ENCODE peak calls at places on chromosomes 13 and 19, in four cellular contexts. B, Y, I and J are unnamed samples.
A peak's percentile ranks its signal among the peaks of the same experiment; 100 is the strongest.

GRCh38 chr19:12834976-12835757 is 788 bp upstream of the RTBDN start:
- DNase-seq in I (peak; percentile 57), Y (no peak), B (no peak), J (peak; percentile 94)

GRCh38 chr19:6501740-6502648 is at the start of gene TUBB4A:
- DNase-seq in B (no peak), Y (no peak), I (no peak), J (no peak)

GRCh38 chr19:55711719-55712118 is 26.5 kb downstream of the NLRP9 start:
- DNase-seq in B (no peak), Y (no peak), I (no peak), J (no peak)

GRCh38 chr19:6828698-6829633 is 56.5 kb downstream of the VAV1 start:
- DNase-seq in Y (no peak), B (no peak), I (peak; percentile 56), J (no peak)

GRCh38 chr13:93227280-93227905 is 786 bp downstream of the GPC6 start:
- DNase-seq in Y (peak; percentile 71), B (no peak), I (peak; percentile 35), J (peak; percentile 94)

GRCh38 chr13:48230541-48230940 is 2.5 kb upstream of the ITM2B start:
- DNase-seq in Y (no peak), B (no peak), I (no peak), J (no peak)

GRCh38 chr13:36069881-36070366 is 61.3 kb downstream of the DCLK1 start:
- DNase-seq in I (no peak), B (no peak), Y (no peak), J (no peak)

GRCh38 chr19:17687857-17688784 is at the start of gene UNC13A:
- DNase-seq in I (peak; percentile 51), Y (peak; percentile 60), B (no peak), J (peak; percentile 84)

GRCh38 chr19:19459707-19460251 is 54.3 kb downstream of the GATAD2A start:
- DNase-seq in I (peak; percentile 65), Y (no peak), B (no peak), J (peak; percentile 18)

GRCh38 chr19:19334989-19335344 is 14.3 kb downstream of the MAU2 start:
- DNase-seq in I (no peak), Y (no peak), B (no peak), J (no peak)

GRCh38 chr13:111204438-111205177 is 89.5 kb downstream of the ARHGEF7 start:
- DNase-seq in B (peak; percentile 69), Y (no peak), I (peak; percentile 73), J (peak; percentile 31)

GRCh38 chr19:56105090-56105701 is 15.9 kb downstream of the ZNF787 start:
- DNase-seq in B (no peak), Y (peak; percentile 86), I (peak; percentile 90), J (peak; percentile 95)

GRCh38 chr13:100798739-100799361 is 124.3 kb upstream of the TMTC4 start:
- DNase-seq in Y (no peak), B (no peak), I (no peak), J (no peak)

GRCh38 chr13:75566658-75567057 is 17.1 kb downstream of the UCHL3 start:
- DNase-seq in B (peak; percentile 14), I (no peak), Y (no peak), J (peak; percentile 11)

GRCh38 chr13:111882351-111882750 is 184.6 kb upstream of the SOX1 start:
- DNase-seq in Y (no peak), I (no peak), B (no peak), J (no peak)

GRCh38 chr19:34265221-34265650 is 10.9 kb downstream of the GARRE1 start:
- DNase-seq in I (no peak), Y (no peak), B (no peak), J (no peak)

GRCh38 chr19:51735759-51736449 is 12.1 kb upstream of the HAS1 start:
- DNase-seq in I (peak; percentile 87), B (no peak), Y (no peak), J (no peak)

GRCh38 chr19:4208385-4209094 is 20.8 kb upstream of the EBI3 start:
- DNase-seq in B (no peak), I (no peak), Y (no peak), J (peak; percentile 77)

GRCh38 chr13:112077729-112078128 is 10.8 kb downstream of the SOX1 start:
- DNase-seq in B (no peak), I (no peak), Y (no peak), J (no peak)

GRCh38 chr19:38531515-38531914 is 86.2 kb downstream of the MAP4K1 start:
- DNase-seq in Y (no peak), I (no peak), B (no peak), J (no peak)

GRCh38 chr13:107866007-107866665 is 349.2 kb downstream of the LIG4 start:
- DNase-seq in I (no peak), Y (peak; percentile 64), B (no peak), J (peak; percentile 87)

GRCh38 chr13:51643114-51643881 is 59.0 kb downstream of the WDFY2 start:
- DNase-seq in B (peak; percentile 42), I (no peak), Y (no peak), J (peak; percentile 7)

GRCh38 chr13:98576963-98577822 is at the start of gene STK24:
- DNase-seq in Y (peak; percentile 61), B (peak; percentile 37), I (peak; percentile 75), J (peak; percentile 89)

GRCh38 chr13:100045355-100045754 is 43.5 kb upstream of the PCCA start:
- DNase-seq in I (no peak), B (no peak), Y (no peak), J (peak; percentile 56)

GRCh38 chr13:25059166-25059565 is 36.8 kb upstream of the PABPC3 start:
- DNase-seq in Y (no peak), B (no peak), I (no peak), J (no peak)

GRCh38 chr13:23050126-23050525 is 130.7 kb upstream of the SGCG start:
- DNase-seq in Y (no peak), I (no peak), B (no peak), J (no peak)

GRCh38 chr19:46081928-46082727 is 41.3 kb upstream of the IGFL4 start:
- DNase-seq in Y (peak; percentile 49), I (no peak), B (peak; percentile 20), J (peak; percentile 59)

GRCh38 chr19:29001006-29001921 is 211.7 kb downstream of the UQCRFS1 start:
- DNase-seq in B (no peak), Y (no peak), I (no peak), J (no peak)

GRCh38 chr19:27694361-27695055 is 1518.4 kb downstream of the UQCRFS1 start:
- DNase-seq in B (no peak), Y (no peak), I (no peak), J (no peak)

GRCh38 chr13:28623782-28624706 is 34.9 kb upstream of the POMP start:
- DNase-seq in I (no peak), B (no peak), Y (no peak), J (no peak)

GRCh38 chr13:85528578-85529215 is 270.5 kb downstream of the SLITRK6 start:
- DNase-seq in B (peak; percentile 64), Y (no peak), I (no peak), J (no peak)

GRCh38 chr19:19615086-19615485 is 3.4 kb downstream of the PBX4 start:
- DNase-seq in B (no peak), Y (no peak), I (no peak), J (no peak)

GRCh38 chr13:75368167-75368566 is 113.8 kb downstream of the TBC1D4 start:
- DNase-seq in I (no peak), B (peak; percentile 52), Y (no peak), J (no peak)

GRCh38 chr13:112234131-112234875 is 141.9 kb upstream of the SPACA7 start:
- DNase-seq in B (no peak), I (no peak), Y (no peak), J (no peak)

GRCh38 chr13:20489185-20489820 is 36.4 kb downstream of the CRYL1 start:
- DNase-seq in B (peak; percentile 19), I (no peak), Y (peak; percentile 30), J (no peak)

GRCh38 chr13:69579351-69579750 is 528.3 kb upstream of the ATXN8OS start:
- DNase-seq in I (no peak), B (no peak), Y (peak; percentile 4), J (peak; percentile 43)